ENCODE peak calls at places on chromosome 4, in four cellular contexts. One of them, this sample, is unnamed.

GRCh38 chr4:143486314-143486713 is 27.2 kb upstream of the SMARCA5 start:
- DNase-seq in fibroblast of lung: no peak
- DNase-seq in astrocyte: no peak
- DNase-seq in amygdala: no peak
- DNase-seq in this sample: no peak

GRCh38 chr4:138838251-138838650 is 177.3 kb upstream of the NOCT start:
- DNase-seq in fibroblast of lung: no peak
- DNase-seq in astrocyte: no peak
- DNase-seq in amygdala: no peak
- DNase-seq in this sample: no peak

GRCh38 chr4:13599159-13599558 is 28.4 kb downstream of the BOD1L1 start:
- DNase-seq in fibroblast of lung: no peak
- DNase-seq in astrocyte: no peak
- DNase-seq in amygdala: no peak
- DNase-seq in this sample: no peak

GRCh38 chr4:2217726-2218125 is 24.2 kb downstream of the HAUS3 start:
- DNase-seq in fibroblast of lung: no peak
- DNase-seq in astrocyte: peak
- DNase-seq in amygdala: no peak
- DNase-seq in this sample: peak

GRCh38 chr4:10085828-10086505 is 30.6 kb downstream of the WDR1 start:
- DNase-seq in fibroblast of lung: no peak
- DNase-seq in astrocyte: no peak
- DNase-seq in amygdala: no peak
- DNase-seq in this sample: no peak

GRCh38 chr4:173181769-173182374 is 13.3 kb downstream of the GALNT7 start:
- DNase-seq in fibroblast of lung: peak
- DNase-seq in astrocyte: peak
- DNase-seq in amygdala: no peak
- DNase-seq in this sample: peak

GRCh38 chr4:3385719-3386440 is 55.9 kb upstream of the HGFAC start:
- DNase-seq in fibroblast of lung: no peak
- DNase-seq in astrocyte: no peak
- DNase-seq in amygdala: no peak
- DNase-seq in this sample: no peak

GRCh38 chr4:100486496-100486895 is 31.3 kb downstream of the EMCN start:
- DNase-seq in fibroblast of lung: no peak
- DNase-seq in astrocyte: no peak
- DNase-seq in amygdala: no peak
- DNase-seq in this sample: no peak

GRCh38 chr4:174586651-174587050 is 64.4 kb upstream of the HPGD start:
- DNase-seq in fibroblast of lung: no peak
- DNase-seq in astrocyte: no peak
- DNase-seq in amygdala: no peak
- DNase-seq in this sample: no peak

GRCh38 chr4:38860788-38861424 is 4.3 kb upstream of the TLR6 start:
- DNase-seq in fibroblast of lung: peak
- DNase-seq in astrocyte: no peak
- DNase-seq in amygdala: no peak
- DNase-seq in this sample: peak